ENCODE peak calls at places on chromosomes 6 and 20, in ten cellular contexts. B is sigmoid colon, G is A549, X is lower leg skin, Y is astrocyte, L is tibial artery, U is colonic mucosa, R is heart right ventricle, M is AG10803, Z is vagina. J is an unnamed sample.

GRCh38 chr20:19213946-19214490 is 1.6 kb downstream of the SLC24A3 start:
- DNase-seq in B (no peak), R (no peak), G (no peak), Z (no peak), X (no peak), M (no peak), U (no peak), L (no peak), Y (no peak), J (no peak)

GRCh38 chr6:167304912-167305311 is 13.8 kb downstream of the UNC93A start:
- DNase-seq in B (no peak), L (no peak), G (no peak), M (no peak), U (no peak), Y (no peak), R (no peak), X (no peak), Z (no peak), J (no peak)

GRCh38 chr20:36086767-36087166 is 67.8 kb upstream of the EPB41L1 start:
- DNase-seq in Y (no peak), L (no peak), U (no peak), X (no peak), R (no peak), B (no peak), G (peak), Z (no peak), M (no peak), J (no peak)

GRCh38 chr6:73731285-73731684 is 35.3 kb downstream of the CD109 start:
- DNase-seq in X (no peak), Y (no peak), G (no peak), L (no peak), Z (no peak), R (no peak), U (no peak), M (no peak), B (no peak), J (no peak)

GRCh38 chr20:1888796-1889463 is 6.3 kb upstream of the SIRPA start:
- DNase-seq in Y (no peak), Z (no peak), U (no peak), B (peak), X (no peak), L (peak), R (no peak), G (no peak), M (peak), J (no peak)

GRCh38 chr20:719816-720215 is 44.2 kb upstream of the SCRT2 start:
- DNase-seq in Y (no peak), G (no peak), B (no peak), X (no peak), M (no peak), R (no peak), Z (no peak), U (no peak), L (no peak), J (no peak)

GRCh38 chr6:1091905-1092304 is 220.0 kb upstream of the FOXQ1 start:
- DNase-seq in Y (no peak), R (no peak), X (no peak), G (no peak), L (no peak), U (peak), Z (no peak), M (no peak), B (no peak), J (no peak)

GRCh38 chr6:142693446-142693845 is 251.5 kb downstream of the HIVEP2 start:
- DNase-seq in L (no peak), M (peak), Z (no peak), U (no peak), G (no peak), R (no peak), X (no peak), B (no peak), Y (peak), J (no peak)

GRCh38 chr6:123276439-123277045 is 280.5 kb downstream of the CLVS2 start:
- DNase-seq in Z (no peak), Y (no peak), X (no peak), U (no peak), M (no peak), R (no peak), G (no peak), L (no peak), B (no peak), J (no peak)

GRCh38 chr6:25250878-25251277 is 28.3 kb upstream of the CARMIL1 start:
- DNase-seq in G (peak), U (no peak), M (peak), B (no peak), Z (no peak), Y (peak), X (no peak), R (no peak), L (no peak), J (no peak)

GRCh38 chr6:91167846-91168245 is 581.0 kb upstream of the MAP3K7 start:
- DNase-seq in G (no peak), Y (no peak), X (no peak), L (no peak), B (no peak), Z (no peak), R (no peak), M (no peak), U (no peak), J (no peak)
- TF ChIP-seq CTCF in G (no peak), Y (peak), X (no peak), L (no peak), B (no peak), Z (no peak), R (no peak), M (no peak), U (no peak), J (no peak)

DNA sequence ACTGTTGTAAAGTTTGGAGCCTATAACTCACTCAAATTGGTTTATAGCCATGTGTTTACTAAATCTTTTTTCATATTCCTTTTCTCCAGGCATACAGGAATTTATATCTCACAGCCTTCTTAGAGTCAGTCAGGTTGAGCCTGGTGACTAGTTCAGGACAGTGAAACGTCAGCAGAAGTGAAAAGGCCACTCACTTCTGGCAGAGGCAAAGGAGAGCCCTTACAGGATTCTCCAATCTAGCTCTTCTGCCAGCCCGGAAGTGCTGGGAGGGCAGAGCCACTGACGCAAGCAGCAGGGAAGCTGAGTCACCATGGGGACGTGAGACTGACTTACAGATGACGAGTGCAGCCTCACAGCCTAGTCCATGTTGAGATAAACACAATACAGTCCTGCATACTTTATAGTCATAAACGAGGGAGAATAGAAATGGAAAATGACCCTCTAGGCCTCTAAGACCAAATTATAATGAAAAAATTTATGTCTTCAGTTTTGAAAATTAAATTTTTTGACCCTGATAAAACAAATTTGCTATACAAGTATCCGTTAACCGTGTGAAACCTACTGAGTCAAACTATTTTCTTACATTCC is 1.3 kb downstream of the PXT1 start:
- DNase-seq in B (peak), L (peak), X (peak), G (peak), U (peak), M (peak), Z (peak), Y (peak), R (peak), J (peak)
- H3K4me3 ChIP-seq in B (no peak), L (no peak), X (no peak), G (no peak), U (no peak), M (no peak), Z (no peak), Y (no peak), R (no peak), J (no peak)

GRCh38 chr20:53291548-53291947 is 302.1 kb downstream of the ZNF217 start:
- DNase-seq in Z (no peak), U (no peak), M (no peak), R (no peak), X (no peak), G (no peak), B (no peak), L (no peak), Y (no peak), J (no peak)
- TF ChIP-seq CTCF in Z (no peak), U (no peak), M (peak), R (no peak), X (no peak), G (no peak), B (no peak), L (no peak), Y (no peak), J (no peak)

DNA sequence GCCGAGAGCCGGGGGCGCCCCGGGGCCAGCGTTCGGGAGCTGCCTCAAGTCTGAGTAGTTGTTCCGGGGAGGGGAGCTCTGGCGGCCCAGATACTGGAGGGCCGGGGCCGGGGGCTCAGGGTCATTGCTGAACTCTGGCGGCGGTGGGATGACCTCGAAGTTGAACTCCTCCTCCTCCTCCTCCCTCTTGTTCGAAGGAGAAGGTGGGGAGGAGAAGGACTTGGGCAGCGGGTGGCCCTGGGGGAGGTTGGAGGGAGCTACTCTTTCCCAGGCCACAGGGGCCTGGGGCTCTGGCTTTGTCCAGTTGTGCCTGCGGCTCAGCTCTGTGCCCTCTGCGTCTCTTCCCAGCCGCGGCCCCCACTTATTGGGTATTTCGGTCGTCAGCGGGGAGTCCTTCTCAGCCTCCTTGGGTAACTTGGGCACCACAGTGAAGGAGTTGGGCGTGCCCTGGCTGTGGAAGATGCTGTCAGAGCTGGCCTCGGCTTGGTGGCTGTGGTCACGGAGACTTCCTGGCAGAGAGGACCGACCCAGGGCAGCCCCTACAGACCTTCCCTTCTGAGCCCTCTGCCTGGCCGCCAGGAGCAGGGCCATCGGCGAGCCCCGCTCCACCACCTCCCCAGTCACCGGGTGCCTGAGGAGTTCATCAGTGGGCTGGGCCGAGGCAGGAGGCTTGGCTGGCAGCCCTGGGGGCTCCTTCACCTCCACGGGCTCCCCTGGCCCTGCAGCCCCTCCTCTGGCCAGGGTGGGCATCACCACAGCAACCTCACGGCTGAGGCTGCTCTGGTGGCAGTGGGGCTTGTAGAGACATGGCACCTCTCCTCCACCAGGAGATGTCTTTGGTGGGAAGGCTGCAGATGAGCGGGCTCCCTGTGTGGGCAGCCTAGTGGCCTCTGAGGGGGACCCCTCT is 37.4 kb downstream of the C6orf132 start:
- DNase-seq in X (no peak), U (no peak), Z (no peak), R (no peak), M (no peak), L (no peak), G (no peak), Y (no peak), B (no peak), J (no peak)
- H3K4me3 ChIP-seq in X (no peak), U (peak), Z (peak), R (peak), M (no peak), L (peak), G (no peak), Y (no peak), B (peak), J (no peak)

GRCh38 chr6:17585766-17586502 is 14.2 kb upstream of the FAM8A1 start:
- DNase-seq in L (no peak), B (no peak), Z (no peak), M (no peak), U (peak), X (no peak), Y (no peak), G (peak), R (no peak), J (no peak)
- TF ChIP-seq CTCF in L (no peak), B (no peak), Z (no peak), M (no peak), U (peak), X (no peak), Y (no peak), G (no peak), R (no peak), J (no peak)

GRCh38 chr6:7730411-7730810 is 4.5 kb downstream of the BMP6 start:
- DNase-seq in L (no peak), U (no peak), X (no peak), Z (no peak), Y (no peak), B (no peak), M (peak), G (no peak), R (no peak), J (no peak)
- H3K4me3 ChIP-seq in L (no peak), U (no peak), X (no peak), Z (no peak), Y (no peak), B (no peak), M (no peak), G (peak), R (no peak), J (no peak)

GRCh38 chr6:3001773-3002293 is 2.1 kb downstream of the NQO2 start:
- DNase-seq in U (no peak), X (peak), B (no peak), M (peak), R (no peak), G (peak), L (peak), Y (peak), Z (no peak), J (no peak)
- TF ChIP-seq CTCF in U (peak), X (no peak), B (peak), M (peak), R (peak), G (peak), L (peak), Y (peak), Z (no peak), J (peak)

J was measured in AG04449.